ENCODE peak calls at places on chromosomes 12 and 14, in six cellular contexts. I is H9, B is H1, G is IMR-90, S is mesenchymal stem cell, M is trophoblast cell. H is an unnamed sample.

GRCh38 chr14:92785601-92786426 is 8.3 kb upstream of the GOLGA5 start:
- DNase-seq in I (peak; percentile 29), B (no peak), G (peak; percentile 91), S (peak; percentile 94), M (peak; percentile 81), H (no peak)

GRCh38 chr14:37375566-37375965 is 177.8 kb downstream of the MIPOL1 start:
- DNase-seq in I (no peak), B (no peak), G (no peak), S (no peak), M (no peak), H (no peak)

GRCh38 chr12:6069452-6070093 is 54.9 kb downstream of the VWF start:
- DNase-seq in I (no peak), B (no peak), G (peak; percentile 96), S (peak; percentile 89), M (peak; percentile 41), H (no peak)

GRCh38 chr12:21675096-21675495 is 17.5 kb upstream of the LDHB start:
- DNase-seq in I (no peak), B (no peak), G (no peak), S (no peak), M (no peak), H (no peak)

GRCh38 chr12:108289342-108290131 is 49.6 kb downstream of the CMKLR1 start:
- DNase-seq in I (no peak), B (no peak), G (no peak), S (no peak), M (no peak), H (no peak)

GRCh38 chr12:34397591-34398365 is 375.5 kb downstream of the ALG10 start:
- DNase-seq in I (peak; percentile 10), B (peak; percentile 1), G (no peak), S (no peak), M (no peak), H (no peak)

GRCh38 chr14:79693935-79694334 is 517.4 kb downstream of the DIO2 start:
- DNase-seq in I (no peak), B (no peak), G (no peak), S (no peak), M (no peak), H (no peak)

GRCh38 chr12:77888611-77889010 is 57.9 kb downstream of the NAV3 start:
- DNase-seq in I (no peak), B (no peak), G (peak; percentile 75), S (peak; percentile 53), M (peak; percentile 25), H (no peak)

GRCh38 chr14:38342803-38343202 is 86.9 kb upstream of the CLEC14A start:
- DNase-seq in I (no peak), B (no peak), G (peak; percentile 96), S (peak; percentile 74), M (no peak), H (no peak)

GRCh38 chr12:24600996-24601395 is 347.9 kb downstream of the BCAT1 start:
- DNase-seq in I (no peak), B (no peak), G (peak; percentile 92), S (peak; percentile 79), M (no peak), H (no peak)

GRCh38 chr12:95277139-95277538 is 59.5 kb downstream of the VEZT start:
- DNase-seq in I (no peak), B (no peak), G (peak; percentile 97), S (peak; percentile 78), M (no peak), H (no peak)

GRCh38 chr12:46659032-46659703 is 166.6 kb downstream of the SLC38A4 start:
- DNase-seq in I (no peak), B (no peak), G (peak; percentile 36), S (peak; percentile 44), M (no peak), H (peak; percentile 47)

GRCh38 chr12:46470039-46470627 is 97.6 kb upstream of the SLC38A2 start:
- DNase-seq in I (no peak), B (no peak), G (no peak), S (no peak), M (peak; percentile 27), H (no peak)

GRCh38 chr14:50462111-50462510 is 65.4 kb upstream of the CDKL1 start:
- DNase-seq in I (no peak), B (no peak), G (no peak), S (no peak), M (no peak), H (no peak)

GRCh38 chr14:31000629-31001338 is 24.7 kb upstream of the AP4S1 start:
- DNase-seq in I (no peak), B (no peak), G (no peak), S (no peak), M (no peak), H (no peak)

GRCh38 chr14:34331728-34332623 is 130.1 kb downstream of the SPTSSA start:
- DNase-seq in I (peak; percentile 79), B (peak; percentile 86), G (peak; percentile 62), S (peak; percentile 44), M (peak; percentile 89), H (peak; percentile 32)

GRCh38 chr12:93347054-93347786 is 30.5 kb upstream of the NUDT4 start:
- DNase-seq in I (no peak), B (no peak), G (no peak), S (no peak), M (no peak), H (no peak)

GRCh38 chr12:69274861-69275260 is 35.5 kb downstream of the CPSF6 start:
- DNase-seq in I (no peak), B (no peak), G (peak; percentile 48), S (peak; percentile 21), M (no peak), H (no peak)

DNA sequence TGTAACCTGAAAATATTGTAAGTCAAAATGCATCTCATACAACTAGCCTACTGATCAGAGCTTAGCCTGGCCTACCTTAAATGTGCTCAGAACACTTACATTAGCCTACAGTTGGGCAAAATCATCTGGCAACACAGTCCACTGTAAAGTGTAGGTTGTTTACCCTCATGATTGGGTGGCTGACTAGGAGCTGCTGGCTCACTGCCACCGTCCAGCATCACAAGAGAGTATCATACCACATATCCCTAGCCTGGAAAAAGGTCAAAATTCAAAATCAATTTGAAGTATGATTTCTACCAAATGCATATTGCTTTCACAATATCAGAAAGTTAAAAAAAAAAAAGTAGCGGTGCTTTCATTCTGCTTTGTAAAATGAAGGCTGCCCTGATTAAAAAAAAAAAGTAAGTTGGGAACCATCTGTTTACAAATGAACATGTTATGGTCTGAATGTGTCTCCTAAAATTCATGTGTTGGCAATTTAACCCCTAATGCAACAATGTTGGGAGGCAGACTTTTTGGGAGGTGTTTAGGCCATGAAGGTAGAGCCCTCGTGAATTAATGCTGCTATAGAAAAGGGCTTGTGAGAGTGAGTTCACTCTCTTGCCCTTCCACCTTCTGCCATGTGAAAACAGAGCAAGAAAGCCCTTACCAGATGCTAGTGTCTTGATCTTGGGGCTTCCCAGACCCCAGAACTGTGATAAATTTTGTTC is 211.8 kb downstream of the PPM1H start:
- DNase-seq in I (no peak), B (no peak), G (peak; percentile 60), S (no peak), M (no peak), H (no peak)
- H4K91ac ChIP-seq in I (no peak overlapping the region), B (no peak overlapping the region), G (peak overlapping the region; percentile 53), S (no peak overlapping the region), M (no peak overlapping the region), H (no peak overlapping the region)

DNA sequence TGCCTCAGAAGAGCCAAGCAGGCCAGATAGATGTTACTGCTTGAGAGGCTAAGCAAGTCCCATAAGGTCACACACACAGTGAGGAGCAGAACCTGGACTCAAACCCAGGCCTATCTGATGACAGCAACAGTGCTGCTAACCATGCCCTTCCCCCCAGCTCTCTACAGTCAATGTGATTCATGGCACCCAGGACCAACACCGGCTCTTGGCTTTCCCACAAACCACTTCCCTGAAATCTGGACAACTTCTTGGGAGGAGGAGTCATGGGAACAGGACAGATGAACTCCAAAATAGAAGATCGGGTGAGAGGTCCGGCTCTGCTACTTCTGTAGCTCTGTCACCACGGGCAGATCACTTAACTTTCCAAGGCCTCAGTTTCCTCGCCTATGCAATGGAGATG is 716 bp upstream of the PTGDR start:
- DNase-seq in I (no peak), B (no peak), G (no peak), S (no peak), M (no peak), H (no peak)
- H3K4me1 ChIP-seq in I (peaks cover 2% of the 10 kb centered on the region), B (peaks cover 14% of the 10 kb centered on the region), G (peaks cover 4% of the 10 kb centered on the region), S (peaks cover 14% of the 10 kb centered on the region), M (peaks cover 8% of the 10 kb centered on the region), H (no peaks in the 10 kb centered on the region)

GRCh38 chr12:61524851-61525250 is 735.4 kb upstream of the USP15 start:
- DNase-seq in I (no peak), B (no peak), G (no peak), S (no peak), M (no peak), H (no peak)
- H2AFZ ChIP-seq in I (no peak overlapping the region), B (no peak overlapping the region), G (no peak overlapping the region), S (no peak overlapping the region), M (no peak overlapping the region), H (no peak overlapping the region)

GRCh38 chr12:52183544-52183910 is 8.3 kb downstream of the KRT80 start:
- DNase-seq in I (no peak), B (no peak), G (peak; percentile 15), S (no peak), M (no peak), H (no peak)
- H4K91ac ChIP-seq in I (no peak overlapping the region), B (no peak overlapping the region), G (peak overlapping the region; percentile 99), S (peak overlapping the region; percentile 66), M (peak overlapping the region; percentile 95), H (no peak overlapping the region)

GRCh38 chr14:24164591-24164991 is 3.5 kb downstream of the IRF9 start:
- DNase-seq in I (no peak), B (no peak), G (no peak), S (no peak), M (peak; percentile 41), H (no peak)
- H3K4me1 ChIP-seq in I (no peaks in the 10 kb centered on the region), B (peaks cover 10% of the 10 kb centered on the region), G (peaks cover 7% of the 10 kb centered on the region), S (peaks cover 19% of the 10 kb centered on the region), M (peaks cover 7% of the 10 kb centered on the region), H (peaks cover 13% of the 10 kb centered on the region)

GRCh38 chr12:71756054-71756675 is 1.5 kb downstream of the RAB21 start:
- DNase-seq in I (no peak), B (no peak), G (no peak), S (no peak), M (peak; percentile 10), H (no peak)
- H2AFZ ChIP-seq in I (no peak overlapping the region), B (no peak overlapping the region), G (no peak overlapping the region), S (no peak overlapping the region), M (no peak overlapping the region), H (no peak overlapping the region)

DNA sequence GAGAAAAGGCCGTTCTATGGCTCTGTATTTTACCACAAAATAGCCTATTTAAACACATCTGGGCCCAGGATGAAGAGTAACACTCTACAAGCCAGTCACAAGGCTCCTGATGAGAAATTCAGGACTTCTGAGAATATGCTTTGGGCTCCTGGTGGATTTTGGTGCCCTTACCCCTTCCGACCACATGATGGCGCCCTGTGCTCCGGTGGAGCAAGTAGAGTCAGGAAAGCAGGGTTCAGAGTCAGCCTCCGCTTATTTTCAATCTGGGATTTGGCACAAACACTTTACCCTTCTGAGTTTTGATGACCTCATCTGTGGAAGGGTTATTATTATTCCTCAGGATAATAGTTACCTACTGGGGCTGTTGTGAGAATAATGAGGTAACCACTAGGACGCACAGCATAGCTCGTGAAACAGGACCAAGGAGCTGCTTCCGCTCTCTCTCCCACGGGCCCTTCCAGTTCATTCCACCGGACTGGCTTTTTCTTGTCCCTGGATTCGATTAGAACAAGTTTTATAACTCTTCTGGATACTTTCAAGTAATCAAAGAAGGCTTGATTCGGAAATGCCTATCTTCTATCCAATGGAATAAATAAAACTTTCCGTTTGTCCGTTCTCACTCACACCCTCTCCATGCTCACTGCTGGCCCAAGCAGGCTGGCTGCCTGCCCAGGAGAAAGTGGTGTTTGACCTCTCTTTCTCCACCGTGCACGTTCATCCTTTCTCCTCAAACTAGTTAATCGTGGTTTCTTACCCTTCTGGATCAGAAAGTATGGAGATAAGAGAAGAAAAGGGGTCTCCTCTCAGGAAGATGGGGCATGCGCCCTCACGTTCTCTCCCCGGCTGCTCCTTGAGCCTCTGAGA is 104.6 kb downstream of the GALC start:
- DNase-seq in I (peak; percentile 74), B (peak; percentile 89), G (no peak), S (no peak), M (peak; percentile 19), H (no peak)
- H4K91ac ChIP-seq in I (no peak overlapping the region), B (no peak overlapping the region), G (no peak overlapping the region), S (no peak overlapping the region), M (no peak overlapping the region), H (no peak overlapping the region)